ENCODE peak calls at places on chromosomes 5 and 9, in four cellular contexts. One of them, this sample, is unnamed.

GRCh38 chr9:135659252-135659651 is 3.9 kb upstream of the LCN9 start:
- DNase-seq in progenitor cell of endocrine pancreas: no peak
- DNase-seq in NB4: no peak
- DNase-seq in IMR-90: no peak
- DNase-seq in this sample: no peak

GRCh38 chr5:11962122-11962521 is 57.9 kb upstream of the CTNND2 start:
- DNase-seq in progenitor cell of endocrine pancreas: no peak
- DNase-seq in NB4: no peak
- DNase-seq in IMR-90: no peak
- DNase-seq in this sample: no peak

GRCh38 chr5:126525630-126526245 is 69.3 kb downstream of the ALDH7A1 start:
- DNase-seq in progenitor cell of endocrine pancreas: no peak
- DNase-seq in NB4: no peak
- DNase-seq in IMR-90: peak
- DNase-seq in this sample: peak

GRCh38 chr5:71600783-71601182 is 13.6 kb downstream of the MCCC2 start:
- DNase-seq in progenitor cell of endocrine pancreas: no peak
- DNase-seq in NB4: no peak
- DNase-seq in IMR-90: no peak
- DNase-seq in this sample: no peak

GRCh38 chr9:114844766-114845165 is 38.9 kb upstream of the TNFSF15 start:
- DNase-seq in progenitor cell of endocrine pancreas: no peak
- DNase-seq in NB4: no peak
- DNase-seq in IMR-90: no peak
- DNase-seq in this sample: no peak

GRCh38 chr5:50666261-50667078 is at the start of gene PARP8:
- DNase-seq in progenitor cell of endocrine pancreas: peak
- DNase-seq in NB4: peak
- DNase-seq in IMR-90: peak
- DNase-seq in this sample: peak

GRCh38 chr5:147619281-147619680 is 109.4 kb upstream of the DPYSL3 start:
- DNase-seq in progenitor cell of endocrine pancreas: no peak
- DNase-seq in NB4: no peak
- DNase-seq in IMR-90: no peak
- DNase-seq in this sample: no peak

GRCh38 chr9:74277532-74277931 is 219.6 kb upstream of the RORB start:
- DNase-seq in progenitor cell of endocrine pancreas: no peak
- DNase-seq in NB4: no peak
- DNase-seq in IMR-90: no peak
- DNase-seq in this sample: no peak

GRCh38 chr9:83383034-83383433 is 155.2 kb downstream of the FRMD3 start:
- DNase-seq in progenitor cell of endocrine pancreas: no peak
- DNase-seq in NB4: no peak
- DNase-seq in IMR-90: no peak
- DNase-seq in this sample: no peak

GRCh38 chr9:127835930-127836586 is 18.4 kb downstream of the ENG start:
- DNase-seq in progenitor cell of endocrine pancreas: no peak
- DNase-seq in NB4: peak
- DNase-seq in IMR-90: peak
- DNase-seq in this sample: no peak

GRCh38 chr9:126745574-126746411 is 59.0 kb upstream of the ZBTB43 start:
- DNase-seq in progenitor cell of endocrine pancreas: no peak
- DNase-seq in NB4: no peak
- DNase-seq in IMR-90: no peak
- DNase-seq in this sample: no peak

GRCh38 chr9:93897075-93897970 is 57.8 kb downstream of the BARX1 start:
- DNase-seq in progenitor cell of endocrine pancreas: peak
- DNase-seq in NB4: no peak
- DNase-seq in IMR-90: no peak
- DNase-seq in this sample: no peak

GRCh38 chr9:76691761-76692313 is 72.4 kb upstream of the PCA3 start:
- DNase-seq in progenitor cell of endocrine pancreas: no peak
- DNase-seq in NB4: no peak
- DNase-seq in IMR-90: no peak
- DNase-seq in this sample: no peak

GRCh38 chr9:131669234-131670172 is 70.4 kb downstream of the RAPGEF1 start:
- DNase-seq in progenitor cell of endocrine pancreas: no peak
- DNase-seq in NB4: no peak
- DNase-seq in IMR-90: no peak
- DNase-seq in this sample: no peak

GRCh38 chr5:156219483-156219882 is 107.5 kb upstream of the SGCD start:
- DNase-seq in progenitor cell of endocrine pancreas: no peak
- DNase-seq in NB4: no peak
- DNase-seq in IMR-90: no peak
- DNase-seq in this sample: no peak

GRCh38 chr5:51148437-51148836 is 234.8 kb upstream of the ISL1 start:
- DNase-seq in progenitor cell of endocrine pancreas: no peak
- DNase-seq in NB4: no peak
- DNase-seq in IMR-90: no peak
- DNase-seq in this sample: no peak

GRCh38 chr9:137107982-137108381 is 6.6 kb downstream of the DPP7 start:
- DNase-seq in progenitor cell of endocrine pancreas: no peak
- DNase-seq in NB4: no peak
- DNase-seq in IMR-90: no peak
- DNase-seq in this sample: no peak

GRCh38 chr5:116573279-116573616 is 1.4 kb downstream of the SEMA6A start:
- DNase-seq in progenitor cell of endocrine pancreas: peak
- DNase-seq in NB4: no peak
- DNase-seq in IMR-90: no peak
- DNase-seq in this sample: no peak

GRCh38 chr5:81767097-81767496 is 16.2 kb upstream of the SSBP2 start:
- DNase-seq in progenitor cell of endocrine pancreas: no peak
- DNase-seq in NB4: no peak
- DNase-seq in IMR-90: no peak
- DNase-seq in this sample: no peak

GRCh38 chr5:143154495-143155375 is 248.8 kb downstream of the NR3C1 start:
- DNase-seq in progenitor cell of endocrine pancreas: no peak
- DNase-seq in NB4: no peak
- DNase-seq in IMR-90: peak
- DNase-seq in this sample: no peak

GRCh38 chr5:143156556-143156955 is 246.9 kb downstream of the NR3C1 start:
- DNase-seq in progenitor cell of endocrine pancreas: no peak
- DNase-seq in NB4: no peak
- DNase-seq in IMR-90: no peak
- DNase-seq in this sample: no peak

GRCh38 chr5:143152445-143152844 is 251.0 kb downstream of the NR3C1 start:
- DNase-seq in progenitor cell of endocrine pancreas: no peak
- DNase-seq in NB4: no peak
- DNase-seq in IMR-90: no peak
- DNase-seq in this sample: no peak

GRCh38 chr5:143153332-143154119 is 250.0 kb downstream of the NR3C1 start:
- DNase-seq in progenitor cell of endocrine pancreas: no peak
- DNase-seq in NB4: no peak
- DNase-seq in IMR-90: peak
- DNase-seq in this sample: no peak

GRCh38 chr5:143155445-143155844 is 248.0 kb downstream of the NR3C1 start:
- DNase-seq in progenitor cell of endocrine pancreas: no peak
- DNase-seq in NB4: no peak
- DNase-seq in IMR-90: no peak
- DNase-seq in this sample: no peak
- TF ChIP-seq CTCF in progenitor cell of endocrine pancreas: no peak
- TF ChIP-seq CTCF in NB4: no peak
- TF ChIP-seq CTCF in IMR-90: no peak
- TF ChIP-seq CTCF in this sample: no peak

DNA sequence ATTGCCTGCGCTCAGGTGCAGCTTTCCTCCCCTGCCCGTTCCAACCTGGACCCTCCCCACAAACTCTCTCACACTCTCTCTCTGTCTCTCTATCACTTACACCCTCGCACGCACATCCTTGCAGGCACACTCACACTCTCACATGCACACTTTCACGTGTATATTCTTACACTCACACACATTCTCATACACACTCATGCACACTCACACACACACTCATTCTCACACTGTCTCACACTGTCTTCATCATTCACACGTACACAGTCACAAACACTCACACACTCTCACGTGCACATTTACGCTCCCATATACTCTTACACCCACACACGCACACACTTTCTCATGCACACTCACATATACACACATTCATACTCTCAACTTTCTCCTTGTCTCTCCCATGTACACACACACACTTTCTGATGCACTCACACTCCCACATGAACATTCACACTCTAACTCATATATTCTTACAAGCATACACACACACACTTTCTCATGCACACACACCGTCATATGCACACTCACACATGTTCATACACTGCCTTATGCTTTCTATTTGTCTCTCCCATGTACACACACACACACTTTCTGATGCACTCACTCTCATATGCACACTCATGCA is 229.3 kb downstream of the SNX18 start:
- DNase-seq in progenitor cell of endocrine pancreas: no peak
- DNase-seq in NB4: no peak
- DNase-seq in IMR-90: no peak
- DNase-seq in this sample: no peak
- TF ChIP-seq CTCF in progenitor cell of endocrine pancreas: no peak
- TF ChIP-seq CTCF in NB4: no peak
- TF ChIP-seq CTCF in IMR-90: no peak
- TF ChIP-seq CTCF in this sample: no peak

DNA sequence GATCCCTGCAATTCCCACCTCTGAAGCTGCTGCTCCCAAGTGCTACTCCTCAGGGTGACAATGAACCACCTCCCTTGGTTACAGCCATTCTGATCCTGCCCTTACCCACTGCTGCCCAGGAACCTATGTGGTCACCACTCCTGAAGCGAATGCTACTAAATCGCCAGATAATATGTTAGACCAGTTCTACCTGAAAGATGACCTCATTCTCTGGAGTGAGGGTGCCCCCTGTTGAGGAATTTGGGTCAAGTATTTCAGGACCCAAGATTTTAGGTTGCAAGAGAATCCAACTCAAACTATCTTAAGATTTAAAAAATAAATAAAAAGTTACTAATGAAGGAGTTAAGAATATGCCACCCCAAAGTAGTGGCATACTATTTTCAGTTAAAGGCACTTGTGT is 5.8 kb upstream of the SNAPC3 start:
- DNase-seq in progenitor cell of endocrine pancreas: no peak
- DNase-seq in NB4: peak
- DNase-seq in IMR-90: peak
- DNase-seq in this sample: peak
- TF ChIP-seq CTCF in progenitor cell of endocrine pancreas: peak
- TF ChIP-seq CTCF in NB4: peak
- TF ChIP-seq CTCF in IMR-90: peak
- TF ChIP-seq CTCF in this sample: peak

GRCh38 chr9:130368631-130369103 is 76.1 kb upstream of the ASS1 start:
- DNase-seq in progenitor cell of endocrine pancreas: no peak
- DNase-seq in NB4: peak
- DNase-seq in IMR-90: no peak
- DNase-seq in this sample: no peak
- TF ChIP-seq CTCF in progenitor cell of endocrine pancreas: no peak
- TF ChIP-seq CTCF in NB4: peak
- TF ChIP-seq CTCF in IMR-90: peak
- TF ChIP-seq CTCF in this sample: no peak

GRCh38 chr5:135490245-135491037 is 38.3 kb upstream of the TIFAB start:
- DNase-seq in progenitor cell of endocrine pancreas: no peak
- DNase-seq in NB4: no peak
- DNase-seq in IMR-90: no peak
- DNase-seq in this sample: no peak
- TF ChIP-seq CTCF in progenitor cell of endocrine pancreas: no peak
- TF ChIP-seq CTCF in NB4: no peak
- TF ChIP-seq CTCF in IMR-90: no peak
- TF ChIP-seq CTCF in this sample: no peak

GRCh38 chr9:84670106-84670800 is 724 bp downstream of the NTRK2 start:
- DNase-seq in progenitor cell of endocrine pancreas: peak
- DNase-seq in NB4: no peak
- DNase-seq in IMR-90: no peak
- DNase-seq in this sample: peak

GRCh38 chr9:84669008-84669292 is 579 bp upstream of the NTRK2 start:
- DNase-seq in progenitor cell of endocrine pancreas: no peak
- DNase-seq in NB4: no peak
- DNase-seq in IMR-90: no peak
- DNase-seq in this sample: peak

GRCh38 chr9:84670801-84671153 is 1.2 kb downstream of the NTRK2 start:
- DNase-seq in progenitor cell of endocrine pancreas: no peak
- DNase-seq in NB4: no peak
- DNase-seq in IMR-90: no peak
- DNase-seq in this sample: no peak

GRCh38 chr9:84668204-84669007 is 1.1 kb upstream of the NTRK2 start:
- DNase-seq in progenitor cell of endocrine pancreas: peak
- DNase-seq in NB4: peak
- DNase-seq in IMR-90: peak
- DNase-seq in this sample: peak

DNA sequence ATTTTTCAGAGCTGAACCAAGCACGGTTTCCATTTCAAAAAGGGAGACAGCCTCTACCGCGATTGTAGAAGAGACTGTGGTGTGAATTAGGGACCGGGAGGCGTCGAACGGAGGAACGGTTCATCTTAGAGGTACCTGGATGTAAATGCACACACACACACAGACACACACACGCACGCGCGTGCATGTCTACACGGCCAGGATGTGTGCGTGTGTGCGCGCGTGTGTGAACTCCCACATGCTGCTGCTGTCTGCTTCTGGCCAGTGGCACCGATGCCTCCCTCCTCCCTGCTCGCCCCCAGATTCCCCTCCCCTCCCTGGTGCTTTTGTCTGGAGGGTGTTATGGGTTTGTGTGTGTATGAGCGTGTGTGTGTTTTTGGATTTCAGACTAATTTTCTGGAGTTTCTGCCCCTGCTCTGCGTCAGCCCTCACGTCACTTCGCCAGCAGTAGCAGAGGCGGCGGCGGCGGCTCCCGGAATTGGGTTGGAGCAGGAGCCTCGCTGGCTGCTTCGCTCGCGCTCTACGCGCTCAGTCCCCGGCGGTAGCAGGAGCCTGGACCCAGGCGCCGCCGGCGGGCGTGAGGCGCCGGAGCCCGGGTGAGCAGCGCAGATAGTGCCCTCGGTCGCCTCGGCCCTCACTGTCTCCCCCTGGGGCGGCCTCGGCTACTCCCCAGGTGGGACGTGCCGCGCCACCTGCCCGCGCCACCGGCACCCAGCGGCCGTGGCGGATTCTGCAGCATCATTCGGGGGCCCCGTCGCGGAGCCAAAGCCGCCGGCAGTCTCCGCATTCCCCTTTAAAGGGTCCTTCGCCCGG is at the start of gene NTRK2:
- DNase-seq in progenitor cell of endocrine pancreas: peak
- DNase-seq in NB4: no peak
- DNase-seq in IMR-90: peak
- DNase-seq in this sample: peak
- TF ChIP-seq CTCF in progenitor cell of endocrine pancreas: peak
- TF ChIP-seq CTCF in NB4: no peak
- TF ChIP-seq CTCF in IMR-90: no peak
- TF ChIP-seq CTCF in this sample: no peak

GRCh38 chr5:132866342-132867045 is at the start of the genes GDF9 and UQCRQ:
- DNase-seq in progenitor cell of endocrine pancreas: peak
- DNase-seq in NB4: peak
- DNase-seq in IMR-90: peak
- DNase-seq in this sample: peak
- TF ChIP-seq CTCF in progenitor cell of endocrine pancreas: peak
- TF ChIP-seq CTCF in NB4: peak
- TF ChIP-seq CTCF in IMR-90: peak
- TF ChIP-seq CTCF in this sample: no peak

This sample was measured in endothelial cell.